ENCODE peak calls at places on chromosomes 16 and 17, in six cellular contexts. V is fibroblast of pulmonary artery, E is HepG2, Q is colonic mucosa, O is neural progenitor cell, J is IMR-90. T is an unnamed sample.

GRCh38 chr17:40568074-40568836 is 3.0 kb upstream of the CCR7 start:
- DNase-seq in O (no peak), V (no peak), E (no peak), J (no peak), Q (no peak), T (no peak)

GRCh38 chr16:66020642-66021041 is 345.8 kb upstream of the CDH5 start:
- DNase-seq in Q (no peak), E (no peak), V (no peak), J (peak), O (no peak), T (peak)

GRCh38 chr16:21190013-21190412 is 21.4 kb downstream of the ZP2 start:
- DNase-seq in Q (no peak), O (no peak), J (no peak), E (no peak), V (no peak), T (no peak)

GRCh38 chr17:66492080-66492479 is 189.7 kb downstream of the PRKCA start:
- DNase-seq in V (no peak), E (no peak), Q (no peak), O (no peak), J (no peak), T (no peak)

GRCh38 chr17:76550712-76551615 is 11.1 kb downstream of the PRCD start:
- DNase-seq in V (peak), E (peak), O (no peak), J (peak), Q (no peak), T (peak)

GRCh38 chr17:6509295-6509771 is 47.0 kb downstream of the PITPNM3 start:
- DNase-seq in Q (peak), O (no peak), V (peak), J (peak), E (no peak), T (no peak)

GRCh38 chr17:441155-441950 is 88.7 kb upstream of the RPH3AL start:
- DNase-seq in O (no peak), E (no peak), Q (no peak), J (no peak), V (no peak), T (no peak)

GRCh38 chr16:89141884-89142267 is 29.7 kb upstream of the CDH15 start:
- DNase-seq in E (no peak), V (no peak), O (no peak), J (no peak), Q (no peak), T (no peak)

GRCh38 chr17:8152112-8152775 is at the start of gene PER1:
- DNase-seq in E (peak), O (peak), Q (peak), J (peak), V (peak), T (peak)

GRCh38 chr17:8152981-8153549 is 861 bp upstream of the PER1 start:
- DNase-seq in V (no peak), Q (no peak), J (no peak), E (no peak), O (no peak), T (no peak)

GRCh38 chr17:8154608-8155152 is 2.5 kb upstream of the PER1 start:
- DNase-seq in V (peak), O (no peak), Q (no peak), E (no peak), J (no peak), T (peak)

GRCh38 chr17:8153957-8154607 is 1.9 kb upstream of the PER1 start:
- DNase-seq in V (peak), Q (peak), O (peak), J (peak), E (peak), T (peak)

DNA sequence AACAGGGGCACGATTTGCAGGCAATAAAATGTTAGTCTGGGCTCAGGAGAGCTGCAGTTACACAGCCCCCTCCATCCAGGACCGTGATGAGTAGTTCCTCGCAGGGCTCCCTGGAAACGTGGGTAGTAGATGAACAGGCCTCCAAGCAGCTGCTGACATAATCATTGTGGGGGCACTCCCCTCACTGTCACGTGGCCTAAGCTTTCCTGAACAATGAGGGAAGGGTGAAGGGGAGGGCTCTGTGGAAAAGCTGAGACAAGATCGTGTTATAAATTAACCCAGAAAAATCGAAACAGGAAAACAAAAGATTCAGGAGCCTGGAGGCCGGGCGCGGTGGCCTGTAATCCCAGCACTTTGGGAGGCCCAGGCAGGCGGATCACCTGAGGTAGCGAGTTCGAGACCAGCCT is 1.3 kb upstream of the PER1 start:
- DNase-seq in O (peak), Q (peak), V (peak), E (peak), J (peak), T (peak)
- H3K4me3 ChIP-seq in O (peak), Q (peak), V (peak), E (peak), J (no peak), T (peak)

GRCh38 chr16:4934591-4934990 is 2.4 kb downstream of the PPL start:
- DNase-seq in V (no peak), O (no peak), E (no peak), J (no peak), Q (no peak), T (no peak)
- H3K4me3 ChIP-seq in V (no peak), O (no peak), E (no peak), J (no peak), Q (no peak), T (no peak)

DNA sequence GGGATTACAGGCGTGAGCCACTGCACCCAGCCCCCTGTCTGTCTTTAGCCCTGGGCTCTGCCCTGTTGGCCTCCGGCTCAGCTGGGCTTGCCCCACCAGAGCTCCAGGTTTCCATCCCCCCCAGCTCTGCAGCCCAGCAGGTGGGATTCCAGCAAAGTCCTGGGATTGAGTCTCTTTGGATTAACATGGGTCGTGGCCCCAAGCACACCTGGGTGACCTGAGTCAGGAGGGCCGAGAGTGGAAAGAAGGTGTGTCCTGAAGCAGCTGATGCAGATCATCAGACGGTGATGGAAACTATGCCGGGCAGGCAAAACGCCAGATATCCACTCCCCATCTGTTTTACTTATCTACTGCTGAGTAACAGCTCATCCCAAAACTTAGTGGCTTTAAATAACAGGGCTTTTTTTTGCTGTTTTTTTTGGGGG is 72.5 kb downstream of the KNOP1 start:
- DNase-seq in O (no peak), V (peak), E (no peak), Q (peak), J (peak), T (peak)
- H3K4me3 ChIP-seq in O (no peak), V (no peak), E (no peak), Q (no peak), J (no peak), T (no peak)

GRCh38 chr17:36653374-36653773 is 52.0 kb downstream of the MRM1 start:
- DNase-seq in E (no peak), J (no peak), V (no peak), O (peak), Q (no peak), T (no peak)

GRCh38 chr17:36657763-36658490 is 56.5 kb downstream of the MRM1 start:
- DNase-seq in Q (peak), V (peak), J (no peak), O (peak), E (no peak), T (peak)

GRCh38 chr17:36661047-36661666 is 59.8 kb downstream of the MRM1 start:
- DNase-seq in V (no peak), O (no peak), E (no peak), Q (no peak), J (no peak), T (no peak)

GRCh38 chr17:36661688-36662087 is 60.3 kb downstream of the MRM1 start:
- DNase-seq in O (no peak), Q (no peak), V (no peak), E (no peak), J (no peak), T (no peak)

GRCh38 chr17:36657390-36657762 is 56.0 kb downstream of the MRM1 start:
- DNase-seq in E (no peak), Q (no peak), O (no peak), V (no peak), J (no peak), T (no peak)
- H3K4me3 ChIP-seq in E (peak), Q (peak), O (peak), V (peak), J (no peak), T (peak)

GRCh38 chr17:5080591-5080990 is 2.3 kb downstream of the ZFP3 start:
- DNase-seq in V (no peak), Q (no peak), J (no peak), E (no peak), O (no peak), T (no peak)

GRCh38 chr17:5077781-5078105 is 524 bp upstream of the ZFP3 start:
- DNase-seq in V (no peak), O (no peak), E (no peak), Q (no peak), J (no peak), T (no peak)

DNA sequence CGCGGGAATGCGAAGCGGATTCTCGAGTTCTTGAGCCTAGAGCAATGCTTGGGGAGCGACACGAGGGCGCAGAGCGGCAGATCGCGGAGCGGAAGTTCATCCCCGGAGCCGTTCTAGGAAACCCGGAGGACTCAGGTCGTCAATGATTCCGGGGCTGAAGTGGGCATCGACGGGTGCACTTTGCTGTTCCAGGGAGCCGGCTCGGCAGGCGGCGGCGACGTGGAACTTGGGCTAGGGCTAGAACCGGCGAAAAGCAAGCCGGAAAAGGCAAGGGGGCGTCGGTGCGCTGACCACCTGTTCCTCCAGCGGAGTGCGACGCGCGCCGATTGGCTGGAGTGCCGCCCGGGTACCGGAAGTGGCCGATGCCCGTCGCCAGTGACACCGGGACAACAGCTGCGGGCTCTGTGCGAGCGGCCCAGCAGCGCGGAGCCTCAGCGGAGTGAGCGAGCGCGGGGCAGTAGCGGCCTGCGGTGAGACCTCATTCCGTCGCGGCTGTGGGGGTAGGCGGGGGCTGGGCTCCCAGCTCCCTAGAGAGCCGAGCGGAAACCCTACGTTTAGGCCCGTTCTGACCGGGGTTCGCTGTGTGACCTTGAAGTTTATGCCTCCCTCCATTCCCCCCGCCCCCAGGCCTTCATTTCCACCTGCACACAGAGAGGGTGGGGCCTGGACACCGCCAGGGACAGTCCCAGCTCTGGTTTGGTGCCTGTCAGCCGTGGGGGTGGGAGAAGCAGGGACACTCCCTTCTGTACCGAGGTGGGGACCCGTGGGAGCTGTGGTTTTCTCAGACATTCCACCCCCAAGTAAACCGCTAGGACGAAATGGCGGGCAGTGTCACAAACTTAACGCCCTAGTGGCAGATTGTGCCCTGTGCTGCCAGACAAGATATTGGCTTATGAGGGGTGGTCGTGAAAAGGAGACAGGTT is at the start of gene ZFP3:
- DNase-seq in Q (peak), V (peak), J (peak), O (peak), E (no peak), T (peak)
- H3K4me3 ChIP-seq in Q (peak), V (peak), J (peak), O (no peak), E (no peak), T (peak)

GRCh38 chr17:47650525-47651522 is 1.1 kb downstream of the KPNB1 start:
- DNase-seq in J (peak), Q (peak), O (peak), E (peak), V (peak), T (peak)

GRCh38 chr17:47651704-47652103 is 2.0 kb downstream of the KPNB1 start:
- DNase-seq in Q (no peak), V (no peak), E (no peak), J (no peak), O (no peak), T (no peak)

GRCh38 chr17:47654991-47655390 is 5.3 kb downstream of the KPNB1 start:
- DNase-seq in V (no peak), O (no peak), J (no peak), E (no peak), Q (no peak), T (peak)

GRCh38 chr17:47652570-47652969 is 2.9 kb downstream of the KPNB1 start:
- DNase-seq in E (no peak), J (peak), Q (no peak), V (peak), O (peak), T (peak)

DNA sequence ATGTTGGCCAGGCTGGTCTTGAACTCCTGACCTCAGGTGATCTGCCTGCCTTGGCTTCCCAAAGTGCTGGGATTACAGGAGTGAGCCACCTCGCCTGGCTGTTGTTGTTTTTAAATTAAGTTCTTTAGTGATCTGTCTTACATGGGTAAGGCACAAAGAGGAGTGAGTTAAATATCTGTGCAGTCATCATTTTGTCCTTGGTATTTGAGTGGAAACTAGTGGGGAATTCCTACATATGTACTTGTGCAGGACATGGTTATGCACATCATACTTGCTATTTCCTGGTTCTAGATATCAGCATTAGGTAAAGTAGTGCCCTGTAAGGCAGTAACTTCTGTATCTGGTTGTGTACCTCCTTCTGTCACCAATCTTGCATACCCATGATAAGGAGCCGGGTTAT is 3.7 kb downstream of the KPNB1 start:
- DNase-seq in V (no peak), E (no peak), Q (no peak), J (no peak), O (no peak), T (no peak)
- H3K4me3 ChIP-seq in V (no peak), E (no peak), Q (no peak), J (no peak), O (no peak), T (no peak)

T was measured in cardiac fibroblast.